ENCODE peak calls at places on chromosomes 3 and 15, in ten cellular contexts. A is BJ, D is IMR-90, E is endodermal cell, T is ascending aorta, H is heart right ventricle, J is uterus, Z is astrocyte of the spinal cord, O is fibroblast of lung, Y is lower lobe of right lung. K is an unnamed sample.

GRCh38 chr3:124985358-124985757 is 50.8 kb upstream of the MUC13 start:
- DNase-seq in J (no peak), Y (no peak), H (no peak), Z (peak), D (peak), O (peak), E (no peak), T (no peak), A (peak), K (peak)

GRCh38 chr15:31080618-31081017 is 20.9 kb downstream of the TRPM1 start:
- DNase-seq in Z (no peak), H (peak), O (no peak), D (no peak), Y (peak), J (peak), A (no peak), E (peak), T (no peak), K (no peak)

GRCh38 chr15:75573643-75574384 is 5.3 kb downstream of the PTPN9 start:
- DNase-seq in O (no peak), A (no peak), J (no peak), H (no peak), T (peak), D (no peak), Y (no peak), Z (no peak), E (peak), K (no peak)

GRCh38 chr3:12965999-12966846 is 107.0 kb downstream of the IQSEC1 start:
- DNase-seq in H (no peak), J (no peak), O (peak), D (no peak), E (no peak), A (no peak), Y (no peak), Z (no peak), T (no peak), K (no peak)

GRCh38 chr15:44971036-44971435 is 14.5 kb downstream of the TERB2 start:
- DNase-seq in O (no peak), D (no peak), Z (no peak), H (no peak), T (no peak), J (no peak), E (no peak), A (no peak), Y (no peak), K (no peak)

GRCh38 chr3:181691951-181692849 is 19.5 kb upstream of the SOX2 start:
- DNase-seq in A (no peak), E (no peak), T (no peak), Y (no peak), Z (no peak), H (no peak), J (no peak), O (no peak), D (no peak), K (no peak)

GRCh38 chr15:71048913-71049675 is 66.2 kb upstream of the THSD4 start:
- DNase-seq in H (no peak), Z (peak), T (no peak), Y (no peak), J (no peak), E (no peak), D (peak), A (peak), O (peak), K (peak)

GRCh38 chr3:141240290-141241247 is 8.9 kb downstream of the PXYLP1 start:
- DNase-seq in Y (no peak), Z (peak), H (no peak), O (peak), E (peak), D (peak), T (no peak), J (no peak), A (peak), K (peak)

GRCh38 chr15:63913786-63914185 is 80.0 kb upstream of the HERC1 start:
- DNase-seq in Y (no peak), O (no peak), T (no peak), D (no peak), A (no peak), H (no peak), E (no peak), J (no peak), Z (no peak), K (no peak)

GRCh38 chr3:27623085-27623753 is 98.9 kb downstream of the EOMES start:
- DNase-seq in Y (no peak), J (no peak), T (peak), D (peak), E (no peak), Z (peak), A (no peak), O (peak), H (no peak), K (peak)

GRCh38 chr3:50445919-50446318 is 57.5 kb downstream of the CACNA2D2 start:
- DNase-seq in A (no peak), O (no peak), D (no peak), T (no peak), J (no peak), Y (peak), E (no peak), H (no peak), Z (no peak), K (no peak)

GRCh38 chr15:63856711-63857458 is 23.1 kb upstream of the HERC1 start:
- DNase-seq in Y (no peak), T (no peak), H (no peak), E (no peak), A (peak), O (peak), D (peak), Z (peak), J (no peak), K (peak)

GRCh38 chr3:32817561-32818430 is at the start of gene TRIM71:
- DNase-seq in Y (no peak), T (no peak), O (no peak), J (no peak), D (no peak), E (peak), A (no peak), H (no peak), Z (peak), K (peak)

GRCh38 chr15:67823371-67824156 is 1.7 kb upstream of the SKOR1 start:
- DNase-seq in E (peak), J (no peak), A (no peak), T (no peak), D (no peak), H (no peak), O (no peak), Y (no peak), Z (no peak), K (no peak)

GRCh38 chr3:69182588-69183299 is 60.3 kb upstream of the LMOD3 start:
- DNase-seq in D (peak), J (no peak), A (peak), Y (no peak), H (no peak), T (no peak), E (no peak), O (peak), Z (peak), K (peak)

GRCh38 chr3:36989568-36989967 is 3.4 kb downstream of the EPM2AIP1 start:
- DNase-seq in A (no peak), H (no peak), E (no peak), D (no peak), J (no peak), O (peak), Z (no peak), T (no peak), Y (no peak), K (no peak)

GRCh38 chr3:41682996-41683395 is 278.9 kb downstream of the ULK4 start:
- DNase-seq in T (no peak), A (peak), Y (no peak), D (peak), E (no peak), J (no peak), H (no peak), Z (peak), O (peak), K (peak)

GRCh38 chr3:8345396-8345795 is 156.2 kb upstream of the LMCD1 start:
- DNase-seq in O (no peak), T (no peak), Z (peak), D (no peak), A (no peak), Y (no peak), E (no peak), J (no peak), H (no peak), K (no peak)

GRCh38 chr15:52804526-52805081 is 14.5 kb upstream of the ONECUT1 start:
- DNase-seq in T (no peak), A (no peak), H (no peak), Y (no peak), J (no peak), D (no peak), O (no peak), Z (no peak), E (peak), K (no peak)

GRCh38 chr3:50652709-50653108 is 22.0 kb upstream of the DOCK3 start:
- DNase-seq in A (no peak), H (peak), J (no peak), Z (no peak), D (peak), T (no peak), O (no peak), Y (no peak), E (peak), K (peak)

GRCh38 chr3:184656991-184657669 is 54.7 kb downstream of the MAGEF1 start:
- DNase-seq in E (peak), D (peak), J (no peak), A (peak), T (no peak), Z (peak), Y (no peak), H (no peak), O (peak), K (peak)

GRCh38 chr3:47315069-47315647 is 32.4 kb downstream of the KLHL18 start:
- DNase-seq in E (no peak), Y (no peak), H (no peak), D (peak), J (no peak), Z (peak), O (no peak), T (no peak), A (no peak), K (peak)

GRCh38 chr3:155009217-155009616 is 70.9 kb upstream of the MME start:
- DNase-seq in Y (no peak), D (no peak), A (no peak), T (no peak), O (no peak), E (no peak), Z (no peak), H (no peak), J (no peak), K (no peak)

GRCh38 chr15:52790166-52790708 is at the start of gene ONECUT1:
- DNase-seq in E (peak), J (no peak), H (peak), Y (peak), T (no peak), Z (peak), D (peak), O (peak), A (no peak), K (peak)

GRCh38 chr15:65937476-65937875 is 68.2 kb downstream of the RAB11A start:
- DNase-seq in Z (no peak), D (peak), H (no peak), Y (no peak), O (peak), J (no peak), E (no peak), T (no peak), A (no peak), K (peak)

GRCh38 chr3:35383216-35383615 is 256.1 kb upstream of the ARPP21 start:
- DNase-seq in T (no peak), A (no peak), O (no peak), Z (no peak), H (no peak), D (no peak), E (no peak), J (no peak), Y (no peak), K (no peak)

GRCh38 chr3:70982274-70982673 is 601.3 kb downstream of the FOXP1 start:
- DNase-seq in Z (no peak), O (no peak), A (peak), Y (no peak), D (no peak), J (no peak), H (no peak), E (no peak), T (no peak), K (peak)

GRCh38 chr3:58659051-58659675 is 7.4 kb downstream of the FAM3D start:
- DNase-seq in H (no peak), O (peak), D (peak), Z (peak), T (peak), Y (no peak), E (peak), J (no peak), A (no peak), K (peak)

GRCh38 chr3:119257654-119258410 is 17.2 kb upstream of the B4GALT4 start:
- DNase-seq in E (no peak), T (no peak), Z (peak), A (no peak), D (peak), O (peak), Y (peak), J (no peak), H (no peak), K (peak)

GRCh38 chr3:73556520-73557371 is 68.0 kb downstream of the PDZRN3 start:
- DNase-seq in Z (no peak), J (no peak), H (no peak), E (peak), D (peak), A (no peak), T (no peak), O (no peak), Y (no peak), K (peak)

GRCh38 chr15:53197426-53197839 is 407.3 kb upstream of the ONECUT1 start:
- DNase-seq in Y (peak), E (peak), O (peak), D (peak), A (no peak), H (peak), T (peak), J (no peak), Z (peak), K (peak)

GRCh38 chr15:43930556-43930955 is 103.8 kb downstream of the WDR76 start:
- DNase-seq in D (no peak), O (no peak), J (no peak), H (peak), Y (no peak), Z (no peak), E (no peak), A (no peak), T (no peak), K (no peak)

GRCh38 chr3:188198001-188198400 is 44.0 kb downstream of the LPP start:
- DNase-seq in E (no peak), A (no peak), H (no peak), Y (no peak), O (no peak), Z (no peak), T (no peak), J (no peak), D (no peak), K (no peak)

GRCh38 chr3:190197346-190197763 is 76.7 kb upstream of the P3H2 start:
- DNase-seq in Z (no peak), H (no peak), D (no peak), O (no peak), A (no peak), E (peak), T (no peak), J (no peak), Y (no peak), K (no peak)

GRCh38 chr3:139109271-139109670 is 64.6 kb upstream of the PRR23C start:
- DNase-seq in D (no peak), A (no peak), Z (no peak), T (peak), E (no peak), H (no peak), J (no peak), O (no peak), Y (no peak), K (no peak)

GRCh38 chr15:76057332-76058000 is 2.3 kb upstream of the TMEM266 start:
- DNase-seq in T (no peak), D (peak), A (no peak), Y (no peak), H (no peak), Z (peak), O (peak), E (peak), J (no peak), K (peak)

GRCh38 chr3:104436536-104436935 is 930.2 kb upstream of the ALCAM start:
- DNase-seq in H (no peak), A (no peak), T (no peak), Z (peak), J (no peak), Y (no peak), O (peak), E (no peak), D (no peak), K (peak)

GRCh38 chr3:104437131-104437750 is 929.5 kb upstream of the ALCAM start:
- DNase-seq in O (peak), A (no peak), E (no peak), J (no peak), Z (peak), H (no peak), T (no peak), Y (no peak), D (peak), K (peak)

GRCh38 chr3:104437891-104438290 is 928.8 kb upstream of the ALCAM start:
- DNase-seq in T (no peak), J (no peak), D (peak), E (peak), A (no peak), Z (peak), H (no peak), Y (no peak), O (peak), K (peak)

GRCh38 chr3:104438761-104439160 is 927.9 kb upstream of the ALCAM start:
- DNase-seq in E (no peak), Y (no peak), D (no peak), J (no peak), T (no peak), Z (no peak), A (no peak), H (no peak), O (no peak), K (no peak)
- H3K4me3 ChIP-seq in E (peak), Y (no peak), D (no peak), J (no peak), T (no peak), Z (no peak), A (no peak), H (no peak), O (no peak), K (no peak)

DNA sequence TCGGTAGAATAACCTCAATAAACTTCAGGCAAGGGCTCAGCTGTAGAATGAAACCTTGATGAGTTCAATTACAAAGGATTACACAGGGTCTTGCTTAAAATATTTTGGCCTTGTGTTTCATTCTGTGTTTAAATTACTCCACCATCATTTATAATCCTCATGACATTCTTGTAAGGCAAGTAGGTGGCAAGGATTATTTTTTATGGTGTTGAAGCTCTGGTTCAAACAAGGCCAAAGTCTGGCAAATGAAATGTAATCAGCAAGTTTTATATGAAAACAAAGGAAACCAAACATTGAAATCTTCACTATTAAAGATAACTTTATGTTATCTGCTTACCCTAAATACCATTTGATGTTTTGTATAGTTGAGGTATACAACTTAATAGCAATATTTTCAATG is 221.3 kb upstream of the HES1 start:
- DNase-seq in T (no peak), O (no peak), Z (no peak), Y (no peak), H (no peak), A (no peak), E (no peak), J (no peak), D (no peak), K (no peak)
- H3K4me3 ChIP-seq in T (no peak), O (no peak), Z (no peak), Y (no peak), H (no peak), A (no peak), E (no peak), J (no peak), D (no peak), K (no peak)

GRCh38 chr15:100572362-100572983 is 29.5 kb downstream of the LINS1 start:
- DNase-seq in T (no peak), A (no peak), E (no peak), O (no peak), J (no peak), H (no peak), Z (peak), D (peak), Y (no peak), K (peak)
- H3K4me3 ChIP-seq in T (no peak), A (no peak), E (no peak), O (no peak), J (no peak), H (no peak), Z (no peak), D (no peak), Y (no peak), K (no peak)

GRCh38 chr3:187139895-187140253 is 578 bp upstream of the RPL39L start:
- DNase-seq in J (no peak), H (no peak), O (no peak), A (no peak), T (no peak), Z (no peak), E (no peak), D (no peak), Y (no peak), K (no peak)
- H3K4me3 ChIP-seq in J (peak), H (peak), O (peak), A (peak), T (peak), Z (peak), E (no peak), D (peak), Y (peak), K (peak)

GRCh38 chr3:11567516-11568467 is 75.9 kb downstream of the VGLL4 start:
- DNase-seq in J (peak), Z (peak), D (peak), T (peak), H (no peak), A (no peak), O (peak), E (no peak), Y (no peak), K (peak)
- H3K4me3 ChIP-seq in J (no peak), Z (peak), D (peak), T (peak), H (no peak), A (peak), O (no peak), E (no peak), Y (no peak), K (peak)

DNA sequence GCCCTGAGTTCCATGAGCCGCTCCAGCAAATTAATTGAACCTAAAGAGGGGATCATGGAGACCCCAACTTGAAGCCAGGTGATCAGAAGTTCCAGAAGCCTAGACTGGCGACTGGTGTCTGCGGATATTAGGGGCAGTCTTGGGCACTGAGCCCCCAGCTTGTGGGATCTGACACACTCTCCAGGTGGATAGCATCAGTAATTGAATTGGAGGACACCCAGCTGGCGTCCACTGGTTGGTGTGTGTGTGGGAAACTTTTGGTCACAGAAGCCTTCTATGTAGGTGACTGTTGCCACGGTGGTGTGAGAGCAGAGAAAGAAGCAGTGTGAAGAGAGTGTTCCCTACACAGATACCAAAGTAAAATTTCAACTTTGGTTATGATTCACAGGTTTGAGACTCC is 106.0 kb upstream of the ADPGK start:
- DNase-seq in J (no peak), Y (no peak), T (no peak), A (no peak), D (no peak), Z (no peak), H (no peak), E (no peak), O (no peak), K (no peak)
- H3K4me3 ChIP-seq in J (no peak), Y (no peak), T (no peak), A (no peak), D (no peak), Z (no peak), H (no peak), E (no peak), O (no peak), K (no peak)

DNA sequence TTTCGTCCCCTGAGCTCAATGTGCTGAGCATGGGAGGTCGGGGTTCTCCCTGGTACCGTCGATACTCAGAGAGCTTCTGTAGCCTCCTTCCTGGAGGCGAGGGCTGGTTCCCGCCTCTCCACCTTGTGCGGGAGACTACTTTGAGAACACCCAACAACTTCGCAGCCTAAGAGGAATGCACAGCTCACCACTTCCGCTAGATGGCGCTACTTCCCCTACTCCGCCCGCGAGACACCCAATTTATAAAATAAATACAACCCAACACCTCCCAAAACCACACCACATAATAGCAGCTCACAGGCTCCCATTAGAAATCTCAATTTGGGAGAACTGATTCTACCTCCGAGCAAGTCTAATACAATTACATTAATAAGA is 1.2 kb downstream of the RGMA start:
- DNase-seq in D (peak), A (no peak), Z (peak), T (peak), H (peak), E (peak), J (peak), O (peak), Y (peak), K (peak)
- H3K4me3 ChIP-seq in D (no peak), A (no peak), Z (no peak), T (peak), H (peak), E (peak), J (peak), O (no peak), Y (peak), K (no peak)

GRCh38 chr3:52244061-52244628 is 1.4 kb upstream of the PPM1M start:
- DNase-seq in A (no peak), Z (no peak), Y (peak), T (peak), E (no peak), O (peak), D (peak), H (no peak), J (no peak), K (peak)
- H3K4me3 ChIP-seq in A (no peak), Z (no peak), Y (peak), T (no peak), E (no peak), O (no peak), D (no peak), H (peak), J (no peak), K (no peak)